ENCODE peak calls at places on chromosome 3, in four cellular contexts. O is adipocyte; Z is CD4-positive, alpha-beta memory T cell; I is MM.1S. N is an unnamed sample. For H3K4me1 and H3K36me3, the result is how much of the 10 kb centered on the place peaks cover.

GRCh38 chr3:190004656-190005055 is 116.0 kb downstream of the P3H2 start:
- DNase-seq in O (no peak), Z (no peak), I (no peak), N (no peak)

GRCh38 chr3:119559441-119559963 is at the start of gene CD80:
- DNase-seq in I (peak), Z (peak), O (peak), N (peak)

GRCh38 chr3:107752202-107752990 is 229.6 kb downstream of the BBX start:
- DNase-seq in I (peak), Z (no peak), O (peak), N (peak)

GRCh38 chr3:89186446-89186845 is 79.0 kb downstream of the EPHA3 start:
- DNase-seq in Z (no peak), I (no peak), O (no peak), N (no peak)

GRCh38 chr3:174784206-174784934 is 74.8 kb upstream of the NAALADL2 start:
- DNase-seq in O (peak), I (no peak), Z (no peak), N (no peak)

GRCh38 chr3:174440350-174440716 is 418.8 kb upstream of the NAALADL2 start:
- DNase-seq in I (no peak), Z (no peak), O (peak), N (peak)

GRCh38 chr3:48698891-48699290 is 13.2 kb upstream of the NCKIPSD start:
- DNase-seq in O (no peak), I (no peak), Z (no peak), N (no peak)

GRCh38 chr3:62049033-62049432 is 324.3 kb downstream of the FEZF2 start:
- DNase-seq in I (no peak), O (peak), Z (no peak), N (no peak)

GRCh38 chr3:154285221-154285620 is 39.1 kb downstream of the DHX36 start:
- DNase-seq in I (no peak), O (no peak), Z (no peak), N (no peak)

GRCh38 chr3:170352936-170353335 is 4.6 kb upstream of the SKIL start:
- DNase-seq in I (no peak), O (no peak), Z (no peak), N (no peak)

GRCh38 chr3:177746259-177747021 is 549.2 kb upstream of the TBL1XR1 start:
- DNase-seq in O (peak), Z (no peak), I (no peak), N (no peak)

GRCh38 chr3:169748670-169749069 is 16.2 kb downstream of the TERC start:
- DNase-seq in Z (no peak), O (no peak), I (no peak), N (no peak)

GRCh38 chr3:100556656-100557310 is 52.6 kb upstream of the ADGRG7 start:
- DNase-seq in Z (no peak), O (peak), I (no peak), N (no peak)

GRCh38 chr3:109927161-109927560 is 589.8 kb upstream of the DPPA4 start:
- DNase-seq in O (peak), Z (no peak), I (no peak), N (no peak)

GRCh38 chr3:115470254-115470653 is 153.1 kb upstream of the GAP43 start:
- DNase-seq in Z (no peak), I (no peak), O (no peak), N (peak)

GRCh38 chr3:18625085-18625484 is 199.9 kb upstream of the SATB1 start:
- DNase-seq in O (no peak), Z (no peak), I (no peak), N (no peak)

GRCh38 chr3:40690696-40691597 is 166.2 kb downstream of the ZNF621 start:
- DNase-seq in I (no peak), Z (no peak), O (no peak), N (no peak)

GRCh38 chr3:177358085-177358967 is 161.0 kb upstream of the TBL1XR1 start:
- DNase-seq in I (peak), Z (peak), O (peak), N (peak)

GRCh38 chr3:149077638-149078037 is 8.7 kb downstream of the HLTF start:
- DNase-seq in Z (no peak), I (no peak), O (peak), N (no peak)

GRCh38 chr3:52437326-52438103 is 7.4 kb downstream of the SEMA3G start:
- DNase-seq in I (no peak), Z (no peak), O (no peak), N (no peak)

GRCh38 chr3:178823556-178824229 is 247.9 kb downstream of the ZMAT3 start:
- DNase-seq in Z (no peak), O (no peak), I (no peak), N (peak)

GRCh38 chr3:123338021-123338619 is 110.8 kb downstream of the ADCY5 start:
- DNase-seq in O (no peak), I (no peak), Z (no peak), N (no peak)

GRCh38 chr3:14450506-14450905 is 48.1 kb downstream of the SLC6A6 start:
- DNase-seq in I (no peak), O (no peak), Z (no peak), N (no peak)

GRCh38 chr3:151219056-151219455 is 16.0 kb upstream of the GPR171 start:
- DNase-seq in I (no peak), Z (no peak), O (peak), N (no peak)

GRCh38 chr3:27880969-27881892 is 159.1 kb upstream of the EOMES start:
- DNase-seq in Z (peak), I (peak), O (no peak), N (no peak)

DNA sequence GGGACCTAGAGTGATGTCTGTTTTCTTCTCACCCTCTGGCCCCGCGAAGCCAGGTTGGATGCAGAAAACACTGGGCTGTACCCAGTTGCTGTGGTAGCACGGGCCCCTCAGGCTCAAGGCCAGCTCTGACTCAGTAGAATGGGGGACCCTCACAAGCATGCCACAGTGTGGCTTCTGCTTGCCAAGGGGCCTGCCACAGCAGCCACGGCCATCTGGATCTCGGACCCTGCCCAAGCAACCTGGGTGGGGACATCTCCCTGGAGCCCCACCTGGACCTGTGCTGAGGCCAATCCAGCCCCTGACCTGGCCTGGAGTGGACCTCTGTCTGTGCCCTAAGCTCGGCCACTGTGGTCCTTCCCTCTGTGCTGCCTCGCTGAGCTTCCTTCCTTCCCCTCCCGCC is 59.0 kb downstream of the MGLL start:
- DNase-seq in I (no peak), O (no peak), Z (no peak), N (no peak)
- H3K4me1 ChIP-seq in I (under half), O (under half), Z (under half), N (under half)

DNA sequence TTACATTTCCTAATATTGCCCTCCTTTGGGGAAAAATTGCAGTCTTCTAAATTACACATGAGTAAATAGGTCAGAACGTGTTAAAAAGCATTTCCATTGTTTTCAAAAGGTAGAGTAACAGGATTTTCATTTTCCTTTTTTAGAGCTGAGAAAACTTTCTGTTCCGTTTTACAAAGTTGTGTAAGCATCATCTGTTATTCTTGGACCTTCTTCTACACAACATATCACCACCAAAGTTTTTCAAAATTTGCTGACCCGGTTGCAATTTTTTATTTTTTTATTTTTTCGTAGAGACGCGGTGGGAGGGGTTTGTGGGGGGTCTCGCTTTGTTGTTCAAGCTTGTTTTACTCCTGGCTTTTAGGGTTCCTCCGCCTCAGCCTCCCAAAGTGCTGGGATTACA is 1.1 kb downstream of the CCDC39 start:
- DNase-seq in O (no peak), Z (no peak), I (peak), N (no peak)
- H3K4me3 ChIP-seq in O (peak), Z (no peak), I (peak), N (no peak)

DNA sequence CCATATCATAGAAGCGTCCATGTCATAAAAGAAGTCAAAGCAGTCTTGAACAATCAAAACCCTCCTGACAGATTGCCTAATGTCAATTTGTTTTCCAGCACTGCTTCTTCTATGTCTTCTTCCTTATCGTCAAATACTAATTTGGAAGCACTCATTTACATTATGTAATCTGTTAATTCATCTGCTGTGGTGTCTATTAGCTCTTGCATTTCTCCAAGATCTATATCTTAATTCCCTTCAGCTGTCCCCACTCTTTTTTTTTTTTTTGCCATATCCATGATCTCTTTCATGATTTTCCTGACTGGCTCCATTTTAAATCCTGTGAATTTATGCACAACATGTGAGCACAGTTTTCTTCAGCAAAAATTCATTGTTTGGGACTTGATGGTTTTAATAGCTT is 560.5 kb upstream of the ARPP21 start:
- DNase-seq in Z (no peak), O (no peak), I (no peak), N (no peak)
- H3K36me3 ChIP-seq in Z (under half), O (under half), I (under half), N (under half)

DNA sequence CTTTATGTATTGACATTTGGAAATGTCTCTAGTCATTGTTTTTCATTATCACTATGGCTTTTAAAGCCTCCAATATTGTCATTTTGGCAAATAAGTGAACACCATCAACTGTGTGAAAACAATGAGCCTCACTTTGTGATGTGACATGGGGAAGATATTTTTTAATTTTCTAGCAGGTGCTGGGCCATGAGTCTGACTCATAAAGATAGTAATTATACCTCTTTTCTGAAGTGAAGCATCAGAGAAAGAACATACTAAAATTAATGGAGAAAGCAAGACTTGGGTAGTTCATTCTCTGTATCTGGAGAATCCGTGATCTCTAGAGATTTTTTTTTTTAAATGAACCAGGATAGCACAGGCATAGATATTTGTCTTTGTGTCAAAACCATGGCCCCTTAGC is 100.8 kb downstream of the CCNL1 start:
- DNase-seq in O (no peak), I (no peak), Z (no peak), N (no peak)
- H3K4me1 ChIP-seq in O (under half), I (under half), Z (under half), N (under half)

GRCh38 chr3:31361391-31362273 is 171.1 kb upstream of the STT3B start:
- DNase-seq in O (peak), Z (no peak), I (no peak), N (no peak)
- H3K4me3 ChIP-seq in O (peak), Z (no peak), I (no peak), N (no peak)

N was measured in HAP-1.